ENCODE peak calls at places on chromosomes 4 and X, in five cellular contexts. U is NCI-H1694, X is NCI-H1092 treated with DMSO at 0.1 percent for 48 hours, K is EH, G is esophagus muscularis mucosa. T is an unnamed sample.

GRCh38 chrX:62931625-62932024 is 419.5 kb downstream of the SPIN4 start:
- DNase-seq in U (no peak), X (no peak), K (no peak), G (no peak), T (no peak)

GRCh38 chr4:7394184-7394575 is 40.5 kb downstream of the PSAPL1 start:
- DNase-seq in U (no peak), X (no peak), K (no peak), G (no peak), T (no peak)

GRCh38 chr4:173990879-173991231 is 292.6 kb downstream of the FBXO8 start:
- DNase-seq in U (no peak), X (no peak), K (no peak), G (no peak), T (no peak)

GRCh38 chrX:135695471-135695870 is 18.0 kb upstream of the CT45A1 start:
- DNase-seq in U (no peak), X (no peak), K (no peak), G (no peak), T (no peak)

GRCh38 chr4:5892321-5893012 is 419 bp downstream of the CRMP1 start:
- DNase-seq in U (no peak), X (peak; percentile 60), K (no peak), G (no peak), T (no peak)

GRCh38 chr4:141329174-141329569 is 108.5 kb downstream of the ZNF330 start:
- DNase-seq in U (no peak), X (no peak), K (peak; percentile 89), G (no peak), T (peak; percentile 76)

GRCh38 chr4:162685401-162685800 is 481.3 kb downstream of the NAF1 start:
- DNase-seq in U (no peak), X (no peak), K (no peak), G (no peak), T (no peak)

GRCh38 chr4:87017580-87018061 is 82.8 kb downstream of the AFF1 start:
- DNase-seq in U (no peak), X (no peak), K (peak; percentile 92), G (no peak), T (peak; percentile 81)

T was measured in EL.